ENCODE peak calls at places on chromosomes 7 and 10, in seven cellular contexts. U, X, V, T, M, F and J are unnamed samples.

GRCh38 chr7:137978464-137979237 is 23.2 kb downstream of the CREB3L2 start:
- DNase-seq in U (peak; percentile 77), X (peak; percentile 86), V (no peak), T (peak; percentile 57), M (peak; percentile 76), F (no peak), J (no peak)

GRCh38 chr7:2932761-2933251 is 88.7 kb upstream of the GNA12 start:
- DNase-seq in U (no peak), X (peak; percentile 72), V (peak; percentile 38), T (no peak), M (no peak), F (no peak), J (no peak)

GRCh38 chr7:100674441-100675407 is 1.2 kb downstream of the GNB2 start:
- DNase-seq in U (peak; percentile 68), X (peak; percentile 84), V (peak; percentile 76), T (no peak), M (peak; percentile 38), F (peak; percentile 57), J (peak; percentile 74)

GRCh38 chr10:43199088-43199683 is 60.9 kb downstream of the CSGALNACT2 start:
- DNase-seq in U (peak; percentile 44), X (no peak), V (peak; percentile 29), T (no peak), M (peak; percentile 1), F (no peak), J (no peak)

GRCh38 chr10:125190961-125191360 is 30.6 kb upstream of the CTBP2 start:
- DNase-seq in U (no peak), X (no peak), V (no peak), T (no peak), M (no peak), F (no peak), J (no peak)

GRCh38 chr10:97320480-97321031 is 1.5 kb downstream of the FRAT1 start:
- DNase-seq in U (peak; percentile 54), X (peak; percentile 76), V (peak; percentile 69), T (peak; percentile 24), M (no peak), F (peak; percentile 36), J (peak; percentile 37)

GRCh38 chr7:31122649-31123058 is 70.5 kb downstream of the ADCYAP1R1 start:
- DNase-seq in U (peak; percentile 66), X (no peak), V (peak; percentile 90), T (peak; percentile 66), M (peak; percentile 77), F (peak; percentile 54), J (peak; percentile 60)

GRCh38 chr7:644381-645305 is 81.9 kb upstream of the DNAAF5 start:
- DNase-seq in U (no peak), X (no peak), V (no peak), T (no peak), M (peak; percentile 41), F (no peak), J (peak; percentile 12)

GRCh38 chr10:1377756-1378397 is 321.7 kb downstream of the WDR37 start:
- DNase-seq in U (no peak), X (no peak), V (peak; percentile 71), T (no peak), M (no peak), F (peak; percentile 3), J (no peak)

GRCh38 chr10:125396651-125397050 is 236.3 kb upstream of the CTBP2 start:
- DNase-seq in U (no peak), X (no peak), V (no peak), T (no peak), M (no peak), F (no peak), J (no peak)

GRCh38 chr7:74569501-74570075 is 87.9 kb upstream of the GTF2I start:
- DNase-seq in U (no peak), X (no peak), V (no peak), T (no peak), M (no peak), F (no peak), J (no peak)

GRCh38 chr10:89074120-89074519 is 83.5 kb downstream of the FAS start:
- DNase-seq in U (peak; percentile 66), X (peak; percentile 85), V (no peak), T (peak; percentile 54), M (peak; percentile 51), F (no peak), J (no peak)

GRCh38 chr7:1669486-1669951 is 558 bp upstream of the ELFN1 start:
- DNase-seq in U (peak; percentile 15), X (no peak), V (no peak), T (peak; percentile 7), M (no peak), F (no peak), J (no peak)

GRCh38 chr7:143345428-143345900 is 17.0 kb downstream of the FAM131B start:
- DNase-seq in U (peak; percentile 62), X (peak; percentile 84), V (peak; percentile 94), T (peak; percentile 46), M (no peak), F (peak; percentile 64), J (peak; percentile 76)

GRCh38 chr10:97479939-97480338 is 18.3 kb downstream of the MMS19 start:
- DNase-seq in U (no peak), X (no peak), V (peak; percentile 96), T (no peak), M (no peak), F (no peak), J (no peak)

GRCh38 chr10:19811517-19811916 is 4.7 kb upstream of the PLXDC2 start:
- DNase-seq in U (no peak), X (no peak), V (peak; percentile 67), T (no peak), M (peak; percentile 41), F (no peak), J (peak; percentile 36)

GRCh38 chr7:52135403-52135802 is 818.8 kb upstream of the COBL start:
- DNase-seq in U (no peak), X (no peak), V (no peak), T (no peak), M (no peak), F (no peak), J (no peak)

GRCh38 chr7:70539622-70540021 is 592.3 kb upstream of the GALNT17 start:
- DNase-seq in U (no peak), X (no peak), V (no peak), T (no peak), M (no peak), F (no peak), J (no peak)

GRCh38 chr10:61981460-61981859 is 80.0 kb downstream of the ARID5B start:
- DNase-seq in U (no peak), X (no peak), V (no peak), T (no peak), M (no peak), F (no peak), J (no peak)

GRCh38 chr10:96092999-96093767 is 36.9 kb upstream of the ZNF518A start:
- DNase-seq in U (no peak), X (no peak), V (no peak), T (no peak), M (no peak), F (no peak), J (no peak)

GRCh38 chr7:155665957-155666287 is 21.5 kb downstream of the RBM33 start:
- DNase-seq in U (no peak), X (no peak), V (no peak), T (no peak), M (no peak), F (no peak), J (no peak)

GRCh38 chr7:64521409-64521984 is 41.4 kb downstream of the ZNF680 start:
- DNase-seq in U (no peak), X (no peak), V (no peak), T (no peak), M (no peak), F (no peak), J (no peak)

DNA sequence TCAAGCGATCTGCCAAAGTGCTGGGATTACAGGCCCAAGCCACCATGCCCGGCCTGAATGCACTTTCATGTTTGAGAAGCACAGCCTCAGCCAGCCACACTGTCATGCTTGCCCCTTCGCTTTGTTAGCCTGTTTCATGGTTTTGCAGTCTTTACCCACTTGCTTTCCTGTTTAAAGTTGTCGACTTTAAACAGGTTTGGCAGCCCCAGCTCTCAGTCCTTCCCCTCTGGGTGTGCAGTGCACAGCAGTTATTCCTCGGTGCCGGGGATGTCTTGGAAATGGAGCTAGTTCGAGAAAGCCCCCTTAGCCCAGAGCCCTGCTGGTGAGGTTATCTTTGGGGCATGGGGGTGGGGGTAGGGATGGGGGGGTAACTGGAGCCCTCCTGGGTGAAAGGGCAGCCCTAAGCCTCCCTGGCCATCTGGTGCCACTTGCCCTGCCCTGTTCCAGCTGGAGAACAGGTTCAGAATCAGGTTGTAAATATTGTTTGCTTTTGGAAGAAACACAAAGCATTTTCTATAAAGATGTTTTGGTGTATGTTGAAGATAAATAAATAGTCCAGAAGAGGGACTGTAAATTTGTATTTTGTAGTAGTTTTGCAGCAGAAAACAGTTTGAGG is 14.8 kb downstream of the TSPAN14 start:
- DNase-seq in U (no peak), X (no peak), V (no peak), T (no peak), M (no peak), F (peak; percentile 28), J (no peak)
- H3K4me1 ChIP-seq in U (peaks cover 59% of the 10 kb centered on the region), X (peaks cover 64% of the 10 kb centered on the region), V (peaks cover 26% of the 10 kb centered on the region), T (peaks cover 76% of the 10 kb centered on the region), M (peaks cover 100% of the 10 kb centered on the region), F (peaks cover 24% of the 10 kb centered on the region), J (peaks cover 63% of the 10 kb centered on the region)

GRCh38 chr10:68332259-68333057 is at the start of gene PBLD:
- DNase-seq in U (peak; percentile 85), X (peak; percentile 90), V (peak; percentile 90), T (peak; percentile 81), M (peak; percentile 79), F (peak; percentile 83), J (peak; percentile 84)
- TF ChIP-seq CTCF in U (peak; percentile 47), X (peak; percentile 39), V (peak; percentile 64), T (peak; percentile 27), M (no peak), F (no peak), J (peak; percentile 20)

DNA sequence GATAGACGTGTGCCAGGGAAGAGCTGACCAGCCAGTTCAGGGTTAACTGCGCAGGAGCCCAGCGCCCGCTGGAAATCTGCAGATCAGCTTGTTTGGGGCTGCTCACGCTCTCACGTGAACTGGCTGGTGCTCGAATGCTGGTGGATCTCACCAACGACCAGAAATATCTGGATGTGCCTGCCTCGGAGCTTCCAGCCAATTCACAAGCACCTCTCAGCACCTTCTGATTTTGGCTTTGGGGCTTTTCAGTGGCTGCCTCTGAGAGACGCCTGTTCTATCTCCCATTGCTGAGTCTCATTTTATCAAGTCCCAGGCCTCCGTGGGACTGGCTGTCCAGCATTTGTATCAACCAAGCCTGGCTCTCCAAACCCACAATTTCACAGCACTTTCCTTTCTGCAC is 131.9 kb upstream of the BTBD16 start:
- DNase-seq in U (no peak), X (peak; percentile 64), V (no peak), T (peak; percentile 75), M (peak; percentile 81), F (no peak), J (no peak)
- H3K36me3 ChIP-seq in U (peaks cover 60% of the 10 kb centered on the region), X (peaks cover 2% of the 10 kb centered on the region), V (peaks cover 12% of the 10 kb centered on the region), T (no peaks in the 10 kb centered on the region), M (peaks cover 51% of the 10 kb centered on the region), F (no peaks in the 10 kb centered on the region), J (no peaks in the 10 kb centered on the region)

GRCh38 chr7:35968140-35968940 is 167.5 kb downstream of the SEPTIN7 start:
- DNase-seq in U (no peak), X (peak; percentile 69), V (peak; percentile 51), T (no peak), M (no peak), F (no peak), J (no peak)

GRCh38 chr7:35967366-35968139 is 166.7 kb downstream of the SEPTIN7 start:
- DNase-seq in U (no peak), X (peak; percentile 61), V (no peak), T (no peak), M (no peak), F (no peak), J (no peak)

GRCh38 chr7:35971133-35971995 is 170.5 kb downstream of the SEPTIN7 start:
- DNase-seq in U (no peak), X (no peak), V (no peak), T (no peak), M (no peak), F (no peak), J (no peak)

GRCh38 chr7:35969055-35969454 is 168.2 kb downstream of the SEPTIN7 start:
- DNase-seq in U (no peak), X (no peak), V (peak; percentile 41), T (no peak), M (no peak), F (no peak), J (no peak)

GRCh38 chr7:35970458-35970857 is 169.6 kb downstream of the SEPTIN7 start:
- DNase-seq in U (no peak), X (no peak), V (no peak), T (no peak), M (no peak), F (no peak), J (no peak)
- H3K4me1 ChIP-seq in U (no peaks in the 10 kb centered on the region), X (peaks cover 3% of the 10 kb centered on the region), V (no peaks in the 10 kb centered on the region), T (no peaks in the 10 kb centered on the region), M (no peaks in the 10 kb centered on the region), F (no peaks in the 10 kb centered on the region), J (no peaks in the 10 kb centered on the region)